ENCODE peak calls at places on chromosomes 3 and 15, in six cellular contexts. G, A, C, X, R and F are unnamed samples.

GRCh38 chr3:39752751-39753150 is 56.7 kb upstream of the MYRIP start:
- DNase-seq in G (peak), A (no peak), C (no peak), X (no peak), R (no peak), F (no peak)

GRCh38 chr3:33060609-33061337 is 36.2 kb downstream of the GLB1 start:
- DNase-seq in G (no peak), A (no peak), C (no peak), X (no peak), R (no peak), F (no peak)

GRCh38 chr3:177279118-177279815 is 82.0 kb upstream of the TBL1XR1 start:
- DNase-seq in G (no peak), A (no peak), C (no peak), X (no peak), R (peak), F (no peak)

GRCh38 chr3:98577178-98577895 is 16.1 kb downstream of the CPOX start:
- DNase-seq in G (no peak), A (no peak), C (no peak), X (no peak), R (peak), F (no peak)

GRCh38 chr3:30605706-30606300 is 598 bp upstream of the TGFBR2 start:
- DNase-seq in G (no peak), A (no peak), C (no peak), X (no peak), R (no peak), F (no peak)

GRCh38 chr3:121630355-121630754 is 30.3 kb downstream of the HCLS1 start:
- DNase-seq in G (no peak), A (no peak), C (no peak), X (no peak), R (no peak), F (no peak)

GRCh38 chr3:12187448-12188327 is 29.0 kb upstream of the TIMP4 start:
- DNase-seq in G (no peak), A (no peak), C (no peak), X (peak), R (peak), F (peak)

GRCh38 chr15:87680200-87680599 is 576.3 kb downstream of the NTRK3 start:
- DNase-seq in G (no peak), A (no peak), C (no peak), X (no peak), R (peak), F (no peak)

GRCh38 chr3:14565791-14566588 is 25.8 kb upstream of the GRIP2 start:
- DNase-seq in G (no peak), A (no peak), C (no peak), X (no peak), R (peak), F (no peak)

GRCh38 chr3:136250862-136251460 is 821 bp downstream of the PCCB start:
- DNase-seq in G (peak), A (no peak), C (peak), X (peak), R (peak), F (peak)

GRCh38 chr15:98144388-98144787 is 183.9 kb downstream of the ARRDC4 start:
- DNase-seq in G (no peak), A (no peak), C (no peak), X (no peak), R (no peak), F (no peak)

GRCh38 chr3:142211034-142211433 is 14.4 kb downstream of the GK5 start:
- DNase-seq in G (peak), A (no peak), C (no peak), X (no peak), R (no peak), F (no peak)
- TF ChIP-seq CTCF in G (peak), A (peak), C (no peak), X (peak), R (no peak), F (peak)

GRCh38 chr3:27141668-27142067 is 227.5 kb downstream of the NEK10 start:
- DNase-seq in G (no peak), A (no peak), C (no peak), X (no peak), R (no peak), F (no peak)
- TF ChIP-seq CTCF in G (peak), A (peak), C (no peak), X (no peak), R (no peak), F (no peak)

GRCh38 chr3:55091381-55092225 is 163.7 kb upstream of the LRTM1 start:
- DNase-seq in G (no peak), A (no peak), C (no peak), X (no peak), R (peak), F (no peak)

GRCh38 chr3:55094691-55095090 is 166.8 kb upstream of the LRTM1 start:
- DNase-seq in G (no peak), A (no peak), C (no peak), X (no peak), R (no peak), F (no peak)

DNA sequence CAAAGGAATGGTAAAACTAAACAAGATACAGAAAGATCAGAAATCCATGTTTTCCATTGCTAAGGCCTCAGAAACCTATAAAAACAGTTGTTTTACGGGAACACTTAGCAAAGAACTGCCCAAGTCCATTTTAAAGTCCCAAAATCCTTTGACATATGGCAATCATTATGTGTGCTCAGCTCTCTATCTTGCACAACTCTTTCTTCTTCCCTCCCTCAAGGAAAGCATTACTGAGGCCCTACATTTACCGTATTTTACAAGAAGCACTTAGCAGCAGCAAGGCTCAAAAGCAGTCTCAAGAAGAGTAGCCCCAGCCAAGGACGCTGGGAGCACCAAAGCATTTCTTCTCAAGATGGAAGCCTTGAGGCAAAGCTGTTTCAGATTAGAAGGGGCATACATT is 169.6 kb upstream of the LRTM1 start:
- DNase-seq in G (no peak), A (no peak), C (no peak), X (no peak), R (no peak), F (no peak)
- TF ChIP-seq CTCF in G (no peak), A (no peak), C (no peak), X (no peak), R (no peak), F (no peak)

DNA sequence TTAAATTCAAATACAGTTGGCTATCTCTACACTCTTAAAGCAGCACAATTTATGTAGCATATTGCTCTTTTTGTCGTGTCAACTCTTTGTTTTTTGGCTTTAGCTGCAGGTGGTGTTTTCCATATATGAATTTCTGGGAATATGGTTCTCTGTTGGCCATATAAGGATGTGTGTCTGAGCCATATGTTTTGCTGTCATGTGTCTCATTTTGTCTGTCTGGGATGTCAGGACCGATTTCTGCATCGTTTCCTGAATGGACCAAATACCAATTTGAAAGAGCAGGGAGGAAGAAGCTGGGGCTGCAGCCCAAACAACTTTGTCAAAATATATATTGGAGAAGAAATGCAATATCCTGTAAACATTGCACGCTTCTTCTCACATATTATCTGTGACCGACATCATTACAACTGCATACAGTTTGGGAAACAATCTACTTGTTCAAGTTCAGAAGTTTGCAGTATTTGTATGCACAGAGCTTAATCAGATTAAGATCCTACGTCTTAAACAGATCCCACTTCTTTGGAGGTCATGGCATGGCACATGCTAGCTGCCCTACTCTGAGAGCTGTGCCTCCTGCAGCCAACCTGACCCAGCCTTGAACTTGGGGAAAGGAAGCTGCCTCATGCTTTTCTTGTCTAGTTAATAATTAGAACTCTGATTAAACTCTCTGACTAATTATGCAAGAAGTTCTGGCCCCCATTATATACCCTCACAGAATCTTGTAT is 4.0 kb upstream of the SATB1 start:
- DNase-seq in G (no peak), A (no peak), C (no peak), X (no peak), R (no peak), F (no peak)
- TF ChIP-seq CTCF in G (no peak), A (no peak), C (no peak), X (no peak), R (no peak), F (no peak)